ENCODE peak calls at places on chromosomes 6 and 20, in ten cellular contexts. F, D, N, B, Q, J, C, Z, G and U are unnamed samples.

GRCh38 chr6:169959129-169960002 is 207.9 kb downstream of the ERMARD start:
- DNase-seq in F (no peak), D (no peak), N (no peak), B (no peak), Q (peak), J (peak), C (no peak), Z (no peak), G (peak), U (peak)

GRCh38 chr6:37456816-37457560 is 24.0 kb downstream of the CMTR1 start:
- DNase-seq in F (no peak), D (no peak), N (peak), B (no peak), Q (no peak), J (no peak), C (no peak), Z (no peak), G (no peak), U (no peak)

GRCh38 chr6:42987533-42988451 is 3.4 kb downstream of the PPP2R5D start:
- DNase-seq in F (no peak), D (no peak), N (no peak), B (no peak), Q (no peak), J (no peak), C (peak), Z (no peak), G (no peak), U (no peak)

GRCh38 chr6:157571269-157571668 is 190.3 kb downstream of the ZDHHC14 start:
- DNase-seq in F (peak), D (no peak), N (no peak), B (no peak), Q (no peak), J (no peak), C (no peak), Z (no peak), G (no peak), U (no peak)

GRCh38 chr6:110360671-110361070 is 2.5 kb upstream of the METTL24 start:
- DNase-seq in F (no peak), D (no peak), N (no peak), B (peak), Q (no peak), J (no peak), C (no peak), Z (no peak), G (no peak), U (no peak)

GRCh38 chr20:44010162-44010704 is 95.6 kb downstream of the TOX2 start:
- DNase-seq in F (no peak), D (no peak), N (no peak), B (no peak), Q (no peak), J (no peak), C (peak), Z (no peak), G (peak), U (no peak)

GRCh38 chr6:125363360-125364121 is 61.8 kb upstream of the HDDC2 start:
- DNase-seq in F (no peak), D (no peak), N (peak), B (peak), Q (peak), J (peak), C (peak), Z (peak), G (peak), U (peak)

GRCh38 chr6:45415315-45415714 is 37.6 kb upstream of the SUPT3H start:
- DNase-seq in F (no peak), D (no peak), N (no peak), B (no peak), Q (no peak), J (no peak), C (no peak), Z (no peak), G (no peak), U (no peak)

GRCh38 chr20:6094565-6094964 is 28.3 kb downstream of the FERMT1 start:
- DNase-seq in F (no peak), D (no peak), N (no peak), B (no peak), Q (no peak), J (no peak), C (no peak), Z (no peak), G (no peak), U (no peak)

GRCh38 chr6:160520043-160520904 is 143.8 kb downstream of the LPA start:
- DNase-seq in F (no peak), D (peak), N (peak), B (peak), Q (peak), J (peak), C (peak), Z (peak), G (peak), U (peak)

GRCh38 chr6:110526731-110527130 is 50.3 kb upstream of the SLC22A16 start:
- DNase-seq in F (no peak), D (no peak), N (no peak), B (no peak), Q (no peak), J (no peak), C (no peak), Z (no peak), G (no peak), U (no peak)

GRCh38 chr6:11275598-11275997 is 43.1 kb upstream of the NEDD9 start:
- DNase-seq in F (peak), D (peak), N (no peak), B (peak), Q (no peak), J (no peak), C (no peak), Z (no peak), G (no peak), U (no peak)

GRCh38 chr20:18688676-18689075 is 100.8 kb downstream of the DTD1 start:
- DNase-seq in F (no peak), D (no peak), N (no peak), B (no peak), Q (no peak), J (no peak), C (no peak), Z (no peak), G (no peak), U (no peak)

GRCh38 chr6:143112084-143112768 is 51.5 kb downstream of the AIG1 start:
- DNase-seq in F (no peak), D (no peak), N (no peak), B (no peak), Q (no peak), J (no peak), C (no peak), Z (no peak), G (no peak), U (no peak)

GRCh38 chr6:150729188-150729748 is 129.6 kb downstream of the PLEKHG1 start:
- DNase-seq in F (no peak), D (no peak), N (no peak), B (no peak), Q (no peak), J (no peak), C (no peak), Z (no peak), G (no peak), U (no peak)

GRCh38 chr6:137776786-137777185 is 90.3 kb upstream of the TNFAIP3 start:
- DNase-seq in F (no peak), D (no peak), N (no peak), B (no peak), Q (no peak), J (peak), C (no peak), Z (no peak), G (no peak), U (no peak)

GRCh38 chr20:38579219-38579618 is 1.8 kb upstream of the ADIG start:
- DNase-seq in F (no peak), D (no peak), N (no peak), B (no peak), Q (no peak), J (no peak), C (no peak), Z (no peak), G (no peak), U (no peak)

GRCh38 chr20:14673164-14673563 is 335.8 kb upstream of the FLRT3 start:
- DNase-seq in F (no peak), D (peak), N (no peak), B (no peak), Q (no peak), J (no peak), C (no peak), Z (no peak), G (no peak), U (no peak)

GRCh38 chr6:146357578-146358340 is 185.9 kb upstream of the RAB32 start:
- DNase-seq in F (peak), D (peak), N (no peak), B (no peak), Q (no peak), J (no peak), C (no peak), Z (no peak), G (no peak), U (no peak)

GRCh38 chr6:20652691-20653479 is 118.6 kb downstream of the CDKAL1 start:
- DNase-seq in F (no peak), D (peak), N (no peak), B (no peak), Q (no peak), J (no peak), C (no peak), Z (no peak), G (no peak), U (no peak)

GRCh38 chr6:3713266-3713665 is 38.2 kb downstream of the PXDC1 start:
- DNase-seq in F (no peak), D (no peak), N (no peak), B (no peak), Q (no peak), J (no peak), C (no peak), Z (no peak), G (no peak), U (no peak)

GRCh38 chr20:54345301-54345724 is 130.1 kb upstream of the DOK5 start:
- DNase-seq in F (peak), D (peak), N (no peak), B (no peak), Q (no peak), J (no peak), C (no peak), Z (no peak), G (no peak), U (no peak)

GRCh38 chr20:53609501-53610445 is 16.1 kb upstream of the ZNF217 start:
- DNase-seq in F (no peak), D (peak), N (peak), B (no peak), Q (peak), J (peak), C (peak), Z (no peak), G (no peak), U (no peak)

GRCh38 chr6:56890683-56891429 is 64.1 kb upstream of the BEND6 start:
- DNase-seq in F (peak), D (peak), N (no peak), B (no peak), Q (no peak), J (no peak), C (peak), Z (no peak), G (no peak), U (no peak)

GRCh38 chr20:22673467-22673866 is 89.1 kb upstream of the FOXA2 start:
- DNase-seq in F (no peak), D (no peak), N (no peak), B (no peak), Q (peak), J (no peak), C (no peak), Z (no peak), G (no peak), U (no peak)

GRCh38 chr6:26475823-26476729 is 18.3 kb downstream of the BTN2A1 start:
- DNase-seq in F (no peak), D (no peak), N (no peak), B (peak), Q (no peak), J (no peak), C (no peak), Z (no peak), G (no peak), U (no peak)

GRCh38 chr20:5401277-5401676 is 84.5 kb upstream of the PROKR2 start:
- DNase-seq in F (no peak), D (no peak), N (no peak), B (no peak), Q (no peak), J (no peak), C (no peak), Z (no peak), G (peak), U (no peak)

GRCh38 chr20:50216543-50217206 is 26.0 kb downstream of the CEBPB start:
- DNase-seq in F (no peak), D (no peak), N (no peak), B (peak), Q (no peak), J (no peak), C (no peak), Z (no peak), G (no peak), U (no peak)

GRCh38 chr20:47611785-47612184 is 110.1 kb downstream of the NCOA3 start:
- DNase-seq in F (no peak), D (no peak), N (no peak), B (no peak), Q (no peak), J (no peak), C (no peak), Z (no peak), G (no peak), U (no peak)

GRCh38 chr6:47034421-47034820 is 7.7 kb downstream of the ADGRF1 start:
- DNase-seq in F (no peak), D (no peak), N (no peak), B (no peak), Q (no peak), J (no peak), C (no peak), Z (no peak), G (no peak), U (no peak)

GRCh38 chr6:18680842-18681241 is 293.7 kb downstream of the RNF144B start:
- DNase-seq in F (no peak), D (no peak), N (no peak), B (peak), Q (no peak), J (no peak), C (no peak), Z (no peak), G (no peak), U (no peak)

GRCh38 chr6:12947191-12947795 is 230.7 kb downstream of the PHACTR1 start:
- DNase-seq in F (no peak), D (no peak), N (no peak), B (no peak), Q (no peak), J (no peak), C (no peak), Z (no peak), G (no peak), U (no peak)

GRCh38 chr20:57675773-57676172 is 34.0 kb downstream of the PMEPA1 start:
- DNase-seq in F (no peak), D (no peak), N (no peak), B (no peak), Q (no peak), J (peak), C (no peak), Z (no peak), G (no peak), U (no peak)

GRCh38 chr6:142014515-142014914 is 118.2 kb upstream of the GJE1 start:
- DNase-seq in F (no peak), D (peak), N (no peak), B (no peak), Q (no peak), J (no peak), C (no peak), Z (no peak), G (no peak), U (no peak)

GRCh38 chr6:167572841-167573271 is 248.0 kb downstream of the TTLL2 start:
- DNase-seq in F (no peak), D (no peak), N (no peak), B (no peak), Q (no peak), J (no peak), C (no peak), Z (no peak), G (no peak), U (no peak)

GRCh38 chr6:168625602-168626001 is 184.6 kb downstream of the SMOC2 start:
- DNase-seq in F (no peak), D (no peak), N (no peak), B (no peak), Q (peak), J (no peak), C (no peak), Z (no peak), G (no peak), U (no peak)

GRCh38 chr6:133746417-133746770 is 142.5 kb upstream of the TCF21 start:
- DNase-seq in F (no peak), D (no peak), N (no peak), B (no peak), Q (no peak), J (no peak), C (no peak), Z (no peak), G (no peak), U (no peak)

GRCh38 chr20:24289737-24290481 is 179.5 kb upstream of the SYNDIG1 start:
- DNase-seq in F (no peak), D (no peak), N (no peak), B (no peak), Q (no peak), J (no peak), C (no peak), Z (no peak), G (no peak), U (no peak)

GRCh38 chr20:31606928-31607639 is 2.0 kb downstream of the ID1 start:
- DNase-seq in F (no peak), D (peak), N (no peak), B (peak), Q (peak), J (peak), C (peak), Z (no peak), G (peak), U (no peak)
- H3K4me3 ChIP-seq in F (no peak), D (peak), N (peak), B (peak), Q (peak), J (peak), C (peak), Z (peak), G (peak), U (peak)

DNA sequence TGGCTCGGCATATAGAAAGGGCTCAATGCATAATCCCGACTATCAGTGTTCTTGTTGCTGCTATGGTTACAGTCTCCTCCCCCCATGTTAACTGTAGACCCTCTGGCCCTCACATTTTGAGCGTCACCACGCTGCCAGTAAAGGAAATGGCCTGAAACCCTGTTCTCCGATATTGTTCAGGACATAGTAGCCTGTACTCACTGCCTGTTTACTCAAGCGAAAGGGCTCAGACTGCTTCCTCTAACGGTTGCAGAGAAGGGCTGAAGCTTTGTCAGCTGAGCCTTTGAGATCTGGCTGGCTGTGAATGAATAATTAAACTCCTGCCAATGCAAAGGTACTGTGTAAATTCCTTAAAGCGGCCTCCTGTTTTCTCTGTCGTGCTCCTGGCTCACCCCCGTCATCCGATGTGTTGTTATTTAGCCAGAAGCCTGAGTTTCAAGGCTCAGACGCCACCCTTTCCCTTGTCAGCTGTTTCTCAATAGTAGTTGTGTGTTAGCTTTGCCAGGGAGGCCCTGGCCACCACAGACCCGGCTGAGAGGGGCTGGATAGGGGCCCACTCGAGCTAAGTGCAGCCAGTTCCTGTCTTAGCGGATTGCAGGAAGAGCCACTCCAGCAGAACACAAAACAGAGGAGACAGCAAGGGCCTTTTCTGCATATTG is 31.2 kb upstream of the RALGAPA2 start:
- DNase-seq in F (no peak), D (no peak), N (peak), B (peak), Q (peak), J (peak), C (no peak), Z (peak), G (no peak), U (peak)
- TF ChIP-seq EP300 in F (no peak), D (no peak), N (no peak), B (no peak), Q (no peak), J (no peak), C (no peak), Z (peak), G (no peak), U (no peak)

GRCh38 chr6:105781248-105781647 is 304.9 kb upstream of the PRDM1 start:
- DNase-seq in F (no peak), D (no peak), N (no peak), B (no peak), Q (no peak), J (no peak), C (no peak), Z (no peak), G (no peak), U (no peak)

GRCh38 chr6:105775095-105775494 is 311.0 kb upstream of the PRDM1 start:
- DNase-seq in F (no peak), D (no peak), N (no peak), B (no peak), Q (no peak), J (no peak), C (no peak), Z (no peak), G (no peak), U (no peak)

GRCh38 chr6:105781905-105782304 is 304.2 kb upstream of the PRDM1 start:
- DNase-seq in F (no peak), D (no peak), N (no peak), B (no peak), Q (no peak), J (no peak), C (no peak), Z (no peak), G (no peak), U (no peak)

GRCh38 chr6:105780146-105780860 is 305.8 kb upstream of the PRDM1 start:
- DNase-seq in F (no peak), D (peak), N (no peak), B (no peak), Q (no peak), J (no peak), C (no peak), Z (no peak), G (no peak), U (no peak)

DNA sequence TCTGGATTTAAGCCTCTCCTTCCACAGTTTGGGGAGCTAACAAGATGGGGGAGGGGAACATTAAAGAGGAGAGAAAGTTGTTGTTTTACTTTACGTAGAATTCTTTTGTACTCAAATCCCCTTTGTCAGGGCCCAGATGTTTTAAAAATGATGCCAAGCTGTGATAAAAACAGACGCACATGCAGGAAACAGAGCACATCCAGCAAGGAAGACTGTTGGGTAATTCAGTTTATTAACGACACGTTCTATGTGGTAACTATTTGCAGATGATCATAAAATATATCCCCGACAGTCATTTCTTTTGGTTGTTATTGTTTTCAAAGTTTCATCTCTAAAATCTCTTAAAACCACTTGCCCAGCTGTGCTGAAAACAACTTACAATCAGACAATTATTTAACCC is 307.0 kb upstream of the PRDM1 start:
- DNase-seq in F (no peak), D (no peak), N (no peak), B (no peak), Q (no peak), J (no peak), C (no peak), Z (no peak), G (no peak), U (no peak)
- H3K27ac ChIP-seq in F (no peak), D (no peak), N (no peak), B (no peak), Q (no peak), J (no peak), C (no peak), Z (no peak), G (no peak), U (no peak)

DNA sequence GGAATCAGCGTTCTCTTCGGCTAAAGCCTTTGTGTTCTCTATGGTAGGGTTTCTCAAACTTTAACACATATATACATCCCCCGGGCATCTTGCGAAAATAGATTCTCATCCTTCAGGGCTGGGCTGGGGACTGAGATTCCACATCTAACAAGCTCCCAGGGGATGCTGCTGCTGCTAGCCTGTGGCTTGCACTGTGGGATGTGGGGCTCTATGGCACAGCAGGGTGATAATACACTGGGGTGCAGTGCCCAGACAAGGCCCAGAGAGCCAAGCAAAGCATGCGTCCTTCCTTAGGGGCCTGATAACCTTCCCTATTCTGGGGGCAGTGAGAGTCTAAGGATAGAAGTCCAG is 102.0 kb downstream of the LAMP5 start:
- DNase-seq in F (no peak), D (no peak), N (no peak), B (no peak), Q (no peak), J (no peak), C (no peak), Z (no peak), G (no peak), U (no peak)
- H3K4me3 ChIP-seq in F (no peak), D (no peak), N (no peak), B (no peak), Q (no peak), J (no peak), C (no peak), Z (no peak), G (no peak), U (no peak)

DNA sequence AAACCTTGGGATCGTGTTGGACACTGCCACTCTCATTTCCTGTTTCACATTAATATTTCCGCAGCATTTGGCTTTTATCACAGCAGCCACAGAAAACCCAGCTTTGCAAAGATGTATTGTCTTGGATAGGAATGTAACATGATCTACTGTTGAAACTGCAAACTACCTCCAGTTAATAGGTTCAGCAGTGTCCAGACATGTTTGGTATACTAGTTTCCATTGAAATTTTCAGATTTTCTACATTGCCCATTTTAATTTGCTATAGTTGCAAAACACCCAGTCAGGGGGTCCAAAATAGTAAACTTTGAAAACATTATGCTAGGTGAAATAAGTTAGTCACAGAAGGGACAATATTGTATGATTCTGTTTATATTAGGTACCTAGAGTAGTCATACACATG is 3.3 kb downstream of the ANKRD6 start:
- DNase-seq in F (no peak), D (no peak), N (no peak), B (no peak), Q (no peak), J (no peak), C (no peak), Z (no peak), G (no peak), U (no peak)
- TF ChIP-seq EP300 in F (no peak), D (no peak), N (no peak), B (no peak), Q (no peak), J (no peak), C (no peak), Z (no peak), G (no peak), U (no peak)